ENCODE peak calls at places on chromosome 6, in six cellular contexts. I, S, X, K, P and R are unnamed samples.

GRCh38 chr6:110325197-110325596 is 33.0 kb downstream of the METTL24 start:
- DNase-seq in X (no peak), S (no peak), K (peak), P (peak), I (no peak), R (no peak)

GRCh38 chr6:33313105-33313708 is 671 bp downstream of the TAPBP start:
- DNase-seq in K (peak), I (peak), P (peak), S (peak), X (no peak), R (peak)

GRCh38 chr6:140264451-140264850 is 890.0 kb upstream of the CITED2 start:
- DNase-seq in K (no peak), P (no peak), I (no peak), S (no peak), X (no peak), R (no peak)

GRCh38 chr6:126905917-126906316 is 212.6 kb upstream of the RSPO3 start:
- DNase-seq in I (no peak), P (no peak), S (no peak), X (no peak), K (no peak), R (no peak)

GRCh38 chr6:110575910-110576463 is 99.6 kb upstream of the SLC22A16 start:
- DNase-seq in K (no peak), S (no peak), I (no peak), X (no peak), P (no peak), R (no peak)

GRCh38 chr6:25472314-25472713 is 179.7 kb upstream of the SCGN start:
- DNase-seq in I (no peak), P (no peak), X (no peak), K (no peak), S (no peak), R (no peak)

GRCh38 chr6:46917002-46917401 is 4.7 kb downstream of the ADGRF5 start:
- DNase-seq in K (no peak), I (no peak), X (no peak), P (no peak), S (no peak), R (no peak)

GRCh38 chr6:18277181-18278006 is 13.1 kb upstream of the DEK start:
- DNase-seq in X (no peak), I (no peak), S (peak), K (no peak), P (no peak), R (no peak)

GRCh38 chr6:139381216-139381615 is 6.8 kb upstream of the CITED2 start:
- DNase-seq in K (no peak), X (no peak), S (no peak), I (no peak), P (no peak), R (no peak)

GRCh38 chr6:30902709-30903108 is 5.3 kb upstream of the GTF2H4 start:
- DNase-seq in I (no peak), K (no peak), P (no peak), X (no peak), S (no peak), R (no peak)
- H3K27ac ChIP-seq in I (no peak), K (no peak), P (no peak), X (no peak), S (no peak), R (no peak)

GRCh38 chr6:121426686-121427085 is 8.8 kb upstream of the GJA1 start:
- DNase-seq in X (no peak), S (no peak), P (no peak), I (no peak), K (no peak), R (no peak)

GRCh38 chr6:121434037-121434770 is 1.2 kb upstream of the GJA1 start:
- DNase-seq in I (no peak), X (peak), K (peak), P (no peak), S (no peak), R (no peak)

GRCh38 chr6:121436172-121436965 is 923 bp downstream of the GJA1 start:
- DNase-seq in S (no peak), I (no peak), X (peak), K (peak), P (no peak), R (no peak)

GRCh38 chr6:121435444-121436069 is at the start of gene GJA1:
- DNase-seq in X (peak), S (no peak), P (no peak), I (no peak), K (peak), R (no peak)

GRCh38 chr6:121430514-121431460 is 4.7 kb upstream of the GJA1 start:
- DNase-seq in K (no peak), X (peak), S (no peak), I (no peak), P (no peak), R (no peak)
- H3K4me3 ChIP-seq in K (no peak), X (no peak), S (no peak), I (peak), P (no peak), R (no peak)

GRCh38 chr6:31860349-31860748 is 2.3 kb downstream of the NEU1 start:
- DNase-seq in I (no peak), P (no peak), K (no peak), X (no peak), S (no peak), R (no peak)
- TF ChIP-seq CTCF in I (no peak), P (no peak), K (no peak), X (no peak), S (no peak), R (no peak)

DNA sequence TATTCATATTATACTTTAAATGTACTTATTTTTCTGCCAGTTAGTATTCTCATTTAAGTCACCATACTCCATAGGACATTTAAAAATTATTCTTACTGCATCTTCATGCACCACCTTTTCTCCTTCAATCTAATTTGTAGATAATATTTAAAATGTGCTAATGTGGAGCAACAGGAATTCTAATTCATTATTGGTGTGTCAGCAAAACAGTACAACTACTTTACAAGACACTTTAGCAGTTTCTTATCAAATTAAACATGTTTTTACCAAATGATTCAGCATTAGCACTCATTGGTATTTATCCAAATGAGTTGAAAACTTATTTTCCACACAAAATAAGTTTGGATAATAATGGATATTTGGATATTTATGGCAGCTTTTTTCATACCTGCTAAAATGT is 1041.8 kb upstream of the ADGRB3 start:
- DNase-seq in X (no peak), S (no peak), I (no peak), K (no peak), P (no peak), R (no peak)
- H3K27ac ChIP-seq in X (no peak), S (no peak), I (no peak), K (no peak), P (no peak), R (no peak)

DNA sequence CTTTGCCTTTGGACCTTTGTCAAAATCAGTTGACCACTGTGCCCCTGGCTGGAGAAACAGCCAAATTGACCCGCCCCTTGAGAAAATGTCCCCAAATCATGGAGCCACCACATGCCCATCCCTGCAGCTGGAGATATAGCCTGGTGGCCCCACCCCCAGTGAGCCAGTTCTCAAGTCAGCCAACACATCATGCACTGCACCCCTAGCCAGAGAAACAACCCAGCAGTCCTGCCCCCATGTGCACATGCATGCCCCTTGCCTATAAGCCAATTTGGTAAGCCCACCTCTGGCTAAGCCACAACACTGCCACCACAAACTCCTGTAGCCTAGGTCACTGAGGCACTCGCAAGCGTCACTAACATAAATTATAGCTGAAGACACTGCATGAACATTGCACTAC is 174.2 kb upstream of the ECI2 start:
- DNase-seq in P (no peak), X (no peak), K (no peak), S (no peak), I (no peak), R (peak)
- H3K4me3 ChIP-seq in P (no peak), X (no peak), K (no peak), S (no peak), I (no peak), R (no peak)

GRCh38 chr6:128519931-128520435 is 416 bp downstream of the PTPRK start:
- DNase-seq in K (peak), S (peak), I (peak), X (peak), P (peak), R (peak)

GRCh38 chr6:128521302-128521632 is 868 bp upstream of the PTPRK start:
- DNase-seq in S (no peak), P (no peak), K (no peak), I (no peak), X (no peak), R (no peak)

GRCh38 chr6:128520436-128521301 is at the start of gene PTPRK:
- DNase-seq in X (peak), P (peak), S (peak), K (peak), I (peak), R (peak)

GRCh38 chr6:128518531-128519131 is 1.8 kb downstream of the PTPRK start:
- DNase-seq in P (no peak), X (no peak), S (no peak), K (no peak), I (no peak), R (no peak)

GRCh38 chr6:128519132-128519930 is 1.1 kb downstream of the PTPRK start:
- DNase-seq in I (peak), P (peak), S (peak), K (peak), X (peak), R (peak)
- TF ChIP-seq CTCF in I (no peak), P (no peak), S (no peak), K (no peak), X (no peak), R (no peak)

DNA sequence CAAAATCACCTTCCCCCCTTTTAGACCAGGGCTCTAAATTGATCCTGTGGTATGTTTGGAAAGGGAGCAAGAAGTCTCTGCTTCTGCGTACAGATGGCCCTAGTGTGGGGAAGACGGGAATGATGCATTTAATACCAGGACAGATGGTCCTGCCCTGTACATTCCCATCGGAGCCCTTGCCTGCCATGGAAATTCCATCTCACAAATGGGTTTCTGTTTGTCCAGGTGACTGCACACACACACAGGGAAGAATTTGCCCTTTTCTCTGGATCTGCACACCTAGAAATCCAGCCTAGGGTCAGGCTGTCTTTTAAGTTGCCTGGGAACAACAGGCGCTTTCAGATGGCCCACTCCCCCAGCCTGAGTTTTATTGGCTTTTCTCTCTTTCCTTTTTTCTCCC is 1.3 kb downstream of the MAS1 start:
- DNase-seq in P (no peak), K (no peak), I (no peak), S (no peak), X (no peak), R (no peak)
- H3K27ac ChIP-seq in P (no peak), K (no peak), I (no peak), S (no peak), X (no peak), R (no peak)